ENCODE peak calls at places on chromosomes 3 and 15, in nine cellular contexts. L is stomach, T is HCT116, W is A549, G is pancreas, I is heart left ventricle, O is endothelial cell of umbilical vein, B is AG04450, Q is K562. J is an unnamed sample. For H3K9me3, the result is how much of the 10 kb centered on the place peaks cover.

GRCh38 chr3:42851228-42851834 is 24.3 kb downstream of the CYP8B1 start:
- DNase-seq in Q (no peak), I (no peak), O (no peak), T (no peak), L (no peak), G (no peak), W (no peak), B (no peak), J (no peak)

GRCh38 chr15:48331796-48332641 is 790 bp downstream of the DUT start:
- DNase-seq in I (peak), W (peak), T (peak), Q (peak), B (no peak), L (peak), G (peak), O (no peak), J (peak)

GRCh38 chr3:186466391-186466974 is 77.7 kb downstream of the CRYGS start:
- DNase-seq in I (no peak), B (no peak), T (no peak), Q (no peak), L (no peak), G (no peak), O (no peak), W (no peak), J (no peak)

GRCh38 chr15:98800437-98801233 is 152.3 kb downstream of the IGF1R start:
- DNase-seq in B (peak), G (no peak), O (peak), T (peak), L (peak), W (peak), I (peak), Q (no peak), J (peak)

GRCh38 chr15:49624046-49624445 is 3.2 kb downstream of the DTWD1 start:
- DNase-seq in Q (no peak), W (no peak), I (no peak), B (no peak), O (no peak), G (no peak), T (no peak), L (no peak), J (peak)

GRCh38 chr15:53910236-53910849 is 67.9 kb upstream of the UNC13C start:
- DNase-seq in B (no peak), G (no peak), I (no peak), L (peak), T (no peak), O (no peak), W (peak), Q (no peak), J (no peak)

GRCh38 chr3:5011555-5012256 is 32.5 kb downstream of the BHLHE40 start:
- DNase-seq in Q (peak), G (peak), L (no peak), I (no peak), O (no peak), B (no peak), T (no peak), W (no peak), J (no peak)

GRCh38 chr15:83515171-83515570 is 68.0 kb downstream of the SH3GL3 start:
- DNase-seq in G (no peak), O (no peak), L (no peak), W (no peak), Q (no peak), B (no peak), I (no peak), T (no peak), J (no peak)

GRCh38 chr15:84983711-84984110 is 2.1 kb downstream of the PDE8A start:
- DNase-seq in Q (peak), O (no peak), W (peak), T (no peak), G (no peak), L (no peak), B (no peak), I (no peak), J (no peak)

GRCh38 chr3:120864541-120864940 is 43.5 kb upstream of the STXBP5L start:
- DNase-seq in G (no peak), W (no peak), L (no peak), O (no peak), I (no peak), Q (no peak), T (no peak), B (no peak), J (no peak)

GRCh38 chr3:4755566-4755965 is 223.7 kb upstream of the BHLHE40 start:
- DNase-seq in W (no peak), O (no peak), G (no peak), I (no peak), T (no peak), B (no peak), L (no peak), Q (no peak), J (no peak)

GRCh38 chr15:38945551-38946298 is 381.1 kb upstream of the RASGRP1 start:
- DNase-seq in W (no peak), T (no peak), Q (no peak), B (no peak), O (peak), I (no peak), G (peak), L (no peak), J (no peak)

GRCh38 chr15:66638377-66638776 is 63.7 kb upstream of the SMAD6 start:
- DNase-seq in O (no peak), B (no peak), Q (no peak), W (no peak), T (no peak), L (no peak), G (no peak), I (no peak), J (no peak)

GRCh38 chr3:31714512-31714894 is 181.8 kb downstream of the STT3B start:
- DNase-seq in O (no peak), Q (no peak), T (no peak), G (no peak), W (no peak), B (no peak), L (no peak), I (no peak), J (no peak)

GRCh38 chr3:25237602-25238001 is 190.5 kb upstream of the RARB start:
- DNase-seq in I (no peak), L (no peak), O (no peak), T (no peak), W (no peak), G (no peak), Q (no peak), B (no peak), J (no peak)

GRCh38 chr3:113295463-113295862 is 84.1 kb downstream of the BOC start:
- DNase-seq in G (no peak), O (no peak), B (no peak), T (no peak), I (no peak), L (no peak), Q (no peak), W (no peak), J (peak)

GRCh38 chr15:89221543-89221942 is at the start of gene RLBP1:
- DNase-seq in L (no peak), B (no peak), W (no peak), I (no peak), Q (no peak), O (no peak), T (no peak), G (no peak), J (no peak)

GRCh38 chr3:172258616-172259015 is 189.6 kb downstream of the GHSR start:
- DNase-seq in O (no peak), Q (no peak), G (no peak), W (no peak), L (no peak), I (peak), B (no peak), T (no peak), J (no peak)

GRCh38 chr15:35309886-35310285 is 224.8 kb upstream of the NANOGP8 start:
- DNase-seq in G (no peak), L (no peak), I (no peak), W (no peak), Q (no peak), B (no peak), T (no peak), O (no peak), J (no peak)

GRCh38 chr3:3074551-3075257 is 35.5 kb downstream of the IL5RA start:
- DNase-seq in G (no peak), W (no peak), B (no peak), Q (no peak), T (no peak), I (no peak), O (no peak), L (no peak), J (no peak)

GRCh38 chr3:113167929-113168771 is 43.2 kb upstream of the BOC start:
- DNase-seq in W (no peak), G (no peak), L (no peak), T (no peak), Q (no peak), I (no peak), B (no peak), O (no peak), J (peak)

GRCh38 chr15:79352206-79352605 is 41.3 kb downstream of the TMED3 start:
- DNase-seq in B (no peak), T (no peak), I (no peak), O (no peak), Q (no peak), L (no peak), G (no peak), W (no peak), J (no peak)
- H3K9me3 ChIP-seq in B (under half), T (under half), I (under half), O (under half), Q (under half), L (under half), G (under half), W (under half), J (under half)

GRCh38 chr3:68866157-68866556 is 66.2 kb downstream of the TAFA4 start:
- DNase-seq in T (no peak), O (no peak), G (no peak), I (no peak), L (no peak), Q (no peak), B (no peak), W (no peak), J (no peak)
- TF ChIP-seq CTCF in T (no peak), O (no peak), G (no peak), I (no peak), L (no peak), Q (no peak), B (no peak), W (no peak), J (no peak)

GRCh38 chr3:71543371-71544016 is 40.0 kb downstream of the FOXP1 start:
- DNase-seq in W (no peak), O (no peak), I (no peak), G (no peak), B (no peak), Q (no peak), L (no peak), T (no peak), J (no peak)
- H3K4me3 ChIP-seq in W (no peak), O (no peak), I (no peak), G (no peak), B (no peak), Q (no peak), L (no peak), T (no peak), J (peak)

GRCh38 chr15:87487484-87487883 is 769.1 kb downstream of the NTRK3 start:
- DNase-seq in Q (no peak), L (no peak), I (no peak), O (no peak), T (no peak), B (no peak), G (no peak), W (no peak), J (no peak)
- H3K9me3 ChIP-seq in Q (under half), L (under half), I (under half), O (under half), T (under half), B (under half), G (under half), W (under half), J (under half)

GRCh38 chr3:122023335-122023734 is 1.3 kb upstream of the ILDR1 start:
- DNase-seq in B (no peak), G (no peak), Q (no peak), L (no peak), O (no peak), W (no peak), I (no peak), T (no peak), J (no peak)
- TF ChIP-seq CTCF in B (no peak), G (no peak), Q (no peak), L (no peak), O (no peak), W (no peak), I (no peak), T (no peak), J (no peak)

DNA sequence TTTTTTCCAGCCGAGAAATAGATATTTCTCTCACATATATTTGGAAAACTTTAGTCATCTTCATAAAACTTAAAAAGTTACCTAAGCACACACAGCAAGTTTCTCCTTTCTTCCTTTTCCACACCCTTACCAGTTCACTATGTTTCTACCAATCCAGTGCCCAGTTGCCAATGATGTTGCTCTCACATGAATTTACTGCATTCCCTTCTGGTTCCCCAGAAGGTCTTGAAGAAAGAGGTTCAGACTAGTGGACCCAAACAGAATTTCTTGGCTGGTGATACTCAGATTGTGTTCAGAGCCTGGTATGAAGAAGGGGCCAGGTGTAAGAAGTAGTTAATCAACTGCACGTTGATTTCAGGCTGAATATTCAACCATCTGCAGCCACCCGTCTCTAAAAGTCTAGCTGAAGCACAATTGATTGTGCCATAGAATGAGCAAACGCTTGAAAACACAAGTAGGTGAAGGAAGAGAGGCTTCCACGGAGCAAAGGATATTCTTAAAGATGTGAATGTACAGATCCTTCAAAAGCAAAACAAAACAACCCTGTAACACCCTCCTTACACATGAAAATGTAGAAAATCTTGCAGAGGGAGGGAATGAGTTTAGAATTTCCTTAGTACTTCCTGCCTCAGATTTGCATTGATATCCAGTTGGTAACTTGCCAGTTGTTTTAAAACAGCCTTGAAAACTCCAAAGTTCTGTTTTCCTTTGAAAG is 4.6 kb downstream of the RBMS3 start:
- DNase-seq in Q (no peak), L (no peak), B (no peak), W (peak), G (no peak), I (no peak), T (no peak), O (peak), J (peak)
- H3K4me3 ChIP-seq in Q (no peak), L (peak), B (peak), W (peak), G (no peak), I (peak), T (no peak), O (peak), J (peak)

GRCh38 chr3:157182879-157183278 is 22.9 kb upstream of the CCNL1 start:
- DNase-seq in W (peak), O (no peak), T (no peak), Q (peak), L (no peak), B (no peak), G (no peak), I (no peak), J (no peak)

GRCh38 chr3:157190242-157190876 is 30.4 kb upstream of the CCNL1 start:
- DNase-seq in G (no peak), I (no peak), Q (no peak), O (no peak), T (no peak), B (no peak), W (no peak), L (no peak), J (peak)

GRCh38 chr3:157188391-157188790 is 28.4 kb upstream of the CCNL1 start:
- DNase-seq in T (no peak), I (no peak), Q (no peak), B (no peak), L (no peak), G (no peak), O (no peak), W (no peak), J (no peak)
- H3K9me3 ChIP-seq in T (under half), I (under half), Q (under half), B (under half), L (under half), G (under half), O (under half), W (under half), J (under half)

DNA sequence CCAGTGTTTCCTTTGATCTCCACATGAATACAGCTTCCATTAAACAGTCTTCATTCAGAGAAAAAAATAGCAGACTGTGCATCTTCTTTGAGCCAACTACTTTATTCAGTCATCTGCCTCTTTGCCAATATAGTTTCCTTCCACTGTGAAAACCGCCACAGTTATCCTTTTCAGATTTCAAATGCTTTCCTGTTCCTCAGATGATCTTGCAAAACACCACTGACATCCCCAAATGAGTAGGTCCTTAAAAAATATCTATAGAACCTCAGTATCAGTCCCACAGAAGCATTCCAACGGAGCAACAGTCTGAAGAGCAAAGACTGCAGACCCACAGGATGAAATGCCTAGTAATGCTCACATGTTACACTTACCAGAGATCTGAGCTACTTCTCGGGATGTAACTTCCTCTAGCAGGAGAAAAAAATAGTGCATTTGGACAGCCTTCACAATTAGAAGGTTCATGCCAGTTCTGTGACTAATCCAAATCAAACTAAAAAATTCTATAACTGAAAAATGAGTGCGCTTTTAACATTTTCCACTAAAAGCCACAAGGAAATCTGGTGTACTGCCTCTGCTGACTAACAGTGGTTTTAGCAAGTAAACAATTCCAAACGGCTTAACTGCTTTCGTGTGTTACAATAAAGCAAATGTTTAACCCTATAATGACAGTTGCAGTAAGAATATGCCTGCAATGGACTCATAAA is at the start of gene ANKRD28:
- DNase-seq in Q (peak), G (no peak), T (peak), O (peak), W (peak), B (peak), L (no peak), I (no peak), J (peak)
- TF ChIP-seq CTCF in Q (peak), G (no peak), T (no peak), O (peak), W (no peak), B (peak), L (no peak), I (peak), J (peak)

J was measured in A673.